ENCODE peak calls at places on chromosomes 16 and 17, in five cellular contexts. One of them, this sample, is unnamed.

GRCh38 chr17:9226794-9227135 is 205.5 kb downstream of the NTN1 start:
- DNase-seq in tibial artery: no peak
- DNase-seq in fibroblast of lung: no peak
- DNase-seq in neural progenitor cell: no peak
- DNase-seq in left ventricle myocardium inferior: no peak
- DNase-seq in this sample: no peak

GRCh38 chr17:68182940-68183551 is 64.8 kb upstream of the AMZ2 start:
- DNase-seq in tibial artery: no peak
- DNase-seq in fibroblast of lung: no peak
- DNase-seq in neural progenitor cell: no peak
- DNase-seq in left ventricle myocardium inferior: no peak
- DNase-seq in this sample: no peak

GRCh38 chr16:50881953-50882352 is 140.1 kb downstream of the CYLD start:
- DNase-seq in tibial artery: no peak
- DNase-seq in fibroblast of lung: no peak
- DNase-seq in neural progenitor cell: peak; percentile 24
- DNase-seq in left ventricle myocardium inferior: no peak
- DNase-seq in this sample: no peak

GRCh38 chr16:71479420-71479819 is 9.7 kb downstream of the ZNF19 start:
- DNase-seq in tibial artery: no peak
- DNase-seq in fibroblast of lung: peak; percentile 40
- DNase-seq in neural progenitor cell: peak; percentile 60
- DNase-seq in left ventricle myocardium inferior: no peak
- DNase-seq in this sample: no peak

GRCh38 chr16:8867483-8868271 is 1.1 kb downstream of the CARHSP1 start:
- DNase-seq in tibial artery: peak; percentile 58
- DNase-seq in fibroblast of lung: no peak
- DNase-seq in neural progenitor cell: peak; percentile 62
- DNase-seq in left ventricle myocardium inferior: peak; percentile 52
- DNase-seq in this sample: no peak

GRCh38 chr16:354971-355441 is 2.5 kb upstream of the AXIN1 start:
- DNase-seq in tibial artery: no peak
- DNase-seq in fibroblast of lung: no peak
- DNase-seq in neural progenitor cell: no peak
- DNase-seq in left ventricle myocardium inferior: no peak
- DNase-seq in this sample: peak; percentile 74

GRCh38 chr17:61635913-61636432 is 45.0 kb upstream of the NACA2 start:
- DNase-seq in tibial artery: no peak
- DNase-seq in fibroblast of lung: peak; percentile 79
- DNase-seq in neural progenitor cell: peak; percentile 55
- DNase-seq in left ventricle myocardium inferior: no peak
- DNase-seq in this sample: no peak

GRCh38 chr16:19379838-19380237 is 37.8 kb upstream of the TMC5 start:
- DNase-seq in tibial artery: no peak
- DNase-seq in fibroblast of lung: no peak
- DNase-seq in neural progenitor cell: no peak
- DNase-seq in left ventricle myocardium inferior: no peak
- DNase-seq in this sample: no peak

GRCh38 chr16:50539053-50539615 is 9.1 kb upstream of the NKD1 start:
- DNase-seq in tibial artery: no peak
- DNase-seq in fibroblast of lung: no peak
- DNase-seq in neural progenitor cell: peak; percentile 59
- DNase-seq in left ventricle myocardium inferior: no peak
- DNase-seq in this sample: no peak

GRCh38 chr16:8868272-8869211 is at the start of gene CARHSP1:
- DNase-seq in tibial artery: peak; percentile 85
- DNase-seq in fibroblast of lung: peak; percentile 86
- DNase-seq in neural progenitor cell: peak; percentile 97
- DNase-seq in left ventricle myocardium inferior: peak; percentile 88
- DNase-seq in this sample: peak; percentile 91

GRCh38 chr17:53353919-53354351 is 468.8 kb upstream of the KIF2B start:
- DNase-seq in tibial artery: no peak
- DNase-seq in fibroblast of lung: peak; percentile 15
- DNase-seq in neural progenitor cell: no peak
- DNase-seq in left ventricle myocardium inferior: no peak
- DNase-seq in this sample: no peak

GRCh38 chr16:64455275-64455674 is 666.6 kb downstream of the CDH11 start:
- DNase-seq in tibial artery: no peak
- DNase-seq in fibroblast of lung: peak; percentile 66
- DNase-seq in neural progenitor cell: no peak
- DNase-seq in left ventricle myocardium inferior: no peak
- DNase-seq in this sample: no peak

GRCh38 chr16:3651461-3652372 is 2.8 kb upstream of the DNASE1 start:
- DNase-seq in tibial artery: peak; percentile 9
- DNase-seq in fibroblast of lung: no peak
- DNase-seq in neural progenitor cell: no peak
- DNase-seq in left ventricle myocardium inferior: no peak
- DNase-seq in this sample: no peak

GRCh38 chr17:34542700-34543336 is 36.6 kb upstream of the TMEM132E start:
- DNase-seq in tibial artery: no peak
- DNase-seq in fibroblast of lung: peak; percentile 26
- DNase-seq in neural progenitor cell: peak; percentile 44
- DNase-seq in left ventricle myocardium inferior: no peak
- DNase-seq in this sample: no peak

GRCh38 chr16:65111306-65111705 is 10.6 kb downstream of the CDH11 start:
- DNase-seq in tibial artery: no peak
- DNase-seq in fibroblast of lung: no peak
- DNase-seq in neural progenitor cell: no peak
- DNase-seq in left ventricle myocardium inferior: no peak
- DNase-seq in this sample: no peak

GRCh38 chr16:30659507-30660423 is 1.5 kb downstream of the FBRS start:
- DNase-seq in tibial artery: no peak
- DNase-seq in fibroblast of lung: peak; percentile 5
- DNase-seq in neural progenitor cell: peak; percentile 88
- DNase-seq in left ventricle myocardium inferior: no peak
- DNase-seq in this sample: peak; percentile 58

GRCh38 chr17:49203796-49204195 is 6.6 kb downstream of the GNGT2 start:
- DNase-seq in tibial artery: no peak
- DNase-seq in fibroblast of lung: no peak
- DNase-seq in neural progenitor cell: no peak
- DNase-seq in left ventricle myocardium inferior: no peak
- DNase-seq in this sample: no peak

GRCh38 chr16:65468121-65468520 is 346.3 kb upstream of the CDH11 start:
- DNase-seq in tibial artery: no peak
- DNase-seq in fibroblast of lung: no peak
- DNase-seq in neural progenitor cell: no peak
- DNase-seq in left ventricle myocardium inferior: no peak
- DNase-seq in this sample: no peak

DNA sequence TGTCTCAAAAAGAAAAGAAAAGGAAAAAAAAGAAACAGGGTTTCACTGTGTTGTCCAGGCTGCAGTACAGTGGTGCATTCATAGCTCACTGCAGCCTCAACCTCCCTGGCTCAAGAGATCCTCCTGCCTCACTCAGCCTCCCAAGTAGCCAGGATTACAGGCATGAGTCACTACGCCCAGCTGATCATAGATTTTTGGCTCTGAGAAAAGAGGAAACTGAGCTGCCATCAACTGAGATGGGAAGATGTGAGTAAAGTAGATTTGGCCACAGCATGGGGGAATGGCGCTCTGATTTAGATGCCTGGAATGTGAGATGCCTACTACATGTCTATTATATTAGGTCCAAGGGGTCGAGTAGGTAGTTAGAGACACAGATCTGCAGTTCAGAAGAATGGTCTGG is 5.9 kb upstream of the NAGS start:
- DNase-seq in tibial artery: no peak
- DNase-seq in fibroblast of lung: peak; percentile 57
- DNase-seq in neural progenitor cell: no peak
- DNase-seq in left ventricle myocardium inferior: no peak
- DNase-seq in this sample: no peak
- H3K27me3 ChIP-seq in tibial artery: peaks cover 26% of the 10 kb centered on the region
- H3K27me3 ChIP-seq in fibroblast of lung: peaks cover 3% of the 10 kb centered on the region
- H3K27me3 ChIP-seq in neural progenitor cell: peaks cover 34% of the 10 kb centered on the region
- H3K27me3 ChIP-seq in left ventricle myocardium inferior: peaks cover 10% of the 10 kb centered on the region
- H3K27me3 ChIP-seq in this sample: peaks cover 16% of the 10 kb centered on the region

GRCh38 chr17:75614006-75614405 is 19.2 kb upstream of the SMIM5 start:
- DNase-seq in tibial artery: no peak
- DNase-seq in fibroblast of lung: no peak
- DNase-seq in neural progenitor cell: peak; percentile 47
- DNase-seq in left ventricle myocardium inferior: no peak
- DNase-seq in this sample: no peak

GRCh38 chr17:75615301-75615700 is 17.9 kb upstream of the SMIM5 start:
- DNase-seq in tibial artery: no peak
- DNase-seq in fibroblast of lung: no peak
- DNase-seq in neural progenitor cell: no peak
- DNase-seq in left ventricle myocardium inferior: no peak
- DNase-seq in this sample: no peak

GRCh38 chr17:75612906-75613626 is 20.2 kb upstream of the SMIM5 start:
- DNase-seq in tibial artery: no peak
- DNase-seq in fibroblast of lung: no peak
- DNase-seq in neural progenitor cell: no peak
- DNase-seq in left ventricle myocardium inferior: no peak
- DNase-seq in this sample: no peak

GRCh38 chr17:75616521-75617122 is 16.6 kb upstream of the SMIM5 start:
- DNase-seq in tibial artery: no peak
- DNase-seq in fibroblast of lung: no peak
- DNase-seq in neural progenitor cell: no peak
- DNase-seq in left ventricle myocardium inferior: no peak
- DNase-seq in this sample: no peak

GRCh38 chr17:75614556-75615270 is 18.5 kb upstream of the SMIM5 start:
- DNase-seq in tibial artery: no peak
- DNase-seq in fibroblast of lung: no peak
- DNase-seq in neural progenitor cell: peak; percentile 43
- DNase-seq in left ventricle myocardium inferior: no peak
- DNase-seq in this sample: no peak
- TF ChIP-seq CTCF in tibial artery: no peak
- TF ChIP-seq CTCF in fibroblast of lung: no peak
- TF ChIP-seq CTCF in neural progenitor cell: peak; percentile 19
- TF ChIP-seq CTCF in left ventricle myocardium inferior: no peak
- TF ChIP-seq CTCF in this sample: no peak

GRCh38 chr16:85991856-85992255 is 92.9 kb downstream of the IRF8 start:
- DNase-seq in tibial artery: no peak
- DNase-seq in fibroblast of lung: no peak
- DNase-seq in neural progenitor cell: no peak
- DNase-seq in left ventricle myocardium inferior: no peak
- DNase-seq in this sample: no peak

GRCh38 chr16:85991425-85991824 is 92.5 kb downstream of the IRF8 start:
- DNase-seq in tibial artery: no peak
- DNase-seq in fibroblast of lung: no peak
- DNase-seq in neural progenitor cell: peak; percentile 22
- DNase-seq in left ventricle myocardium inferior: no peak
- DNase-seq in this sample: no peak

GRCh38 chr16:85990861-85991301 is 91.9 kb downstream of the IRF8 start:
- DNase-seq in tibial artery: no peak
- DNase-seq in fibroblast of lung: no peak
- DNase-seq in neural progenitor cell: peak; percentile 67
- DNase-seq in left ventricle myocardium inferior: no peak
- DNase-seq in this sample: no peak

GRCh38 chr16:85994492-85995433 is 95.8 kb downstream of the IRF8 start:
- DNase-seq in tibial artery: no peak
- DNase-seq in fibroblast of lung: no peak
- DNase-seq in neural progenitor cell: peak; percentile 27
- DNase-seq in left ventricle myocardium inferior: no peak
- DNase-seq in this sample: no peak

GRCh38 chr16:85992779-85993178 is 93.8 kb downstream of the IRF8 start:
- DNase-seq in tibial artery: no peak
- DNase-seq in fibroblast of lung: no peak
- DNase-seq in neural progenitor cell: no peak
- DNase-seq in left ventricle myocardium inferior: no peak
- DNase-seq in this sample: no peak
- H3K27me3 ChIP-seq in tibial artery: peaks cover 69% of the 10 kb centered on the region
- H3K27me3 ChIP-seq in fibroblast of lung: peaks cover 14% of the 10 kb centered on the region
- H3K27me3 ChIP-seq in neural progenitor cell: peaks cover 9% of the 10 kb centered on the region
- H3K27me3 ChIP-seq in left ventricle myocardium inferior: peaks cover 100% of the 10 kb centered on the region
- H3K27me3 ChIP-seq in this sample: peaks cover 12% of the 10 kb centered on the region

GRCh38 chr17:51528116-51528515 is 267.8 kb downstream of the UTP18 start:
- DNase-seq in tibial artery: no peak
- DNase-seq in fibroblast of lung: no peak
- DNase-seq in neural progenitor cell: no peak
- DNase-seq in left ventricle myocardium inferior: no peak
- DNase-seq in this sample: no peak
- TF ChIP-seq CTCF in tibial artery: no peak
- TF ChIP-seq CTCF in fibroblast of lung: no peak
- TF ChIP-seq CTCF in neural progenitor cell: no peak
- TF ChIP-seq CTCF in left ventricle myocardium inferior: no peak
- TF ChIP-seq CTCF in this sample: no peak

GRCh38 chr17:8110907-8111306 is 7.4 kb downstream of the ALOXE3 start:
- DNase-seq in tibial artery: no peak
- DNase-seq in fibroblast of lung: no peak
- DNase-seq in neural progenitor cell: no peak
- DNase-seq in left ventricle myocardium inferior: no peak
- DNase-seq in this sample: no peak

GRCh38 chr17:8105957-8106398 is 12.3 kb downstream of the ALOXE3 start:
- DNase-seq in tibial artery: no peak
- DNase-seq in fibroblast of lung: no peak
- DNase-seq in neural progenitor cell: no peak
- DNase-seq in left ventricle myocardium inferior: no peak
- DNase-seq in this sample: no peak

GRCh38 chr17:8109669-8110455 is 8.5 kb downstream of the ALOXE3 start:
- DNase-seq in tibial artery: no peak
- DNase-seq in fibroblast of lung: peak; percentile 14
- DNase-seq in neural progenitor cell: peak; percentile 82
- DNase-seq in left ventricle myocardium inferior: peak; percentile 45
- DNase-seq in this sample: peak; percentile 65

GRCh38 chr17:8108972-8109668 is 9.2 kb downstream of the ALOXE3 start:
- DNase-seq in tibial artery: no peak
- DNase-seq in fibroblast of lung: no peak
- DNase-seq in neural progenitor cell: no peak
- DNase-seq in left ventricle myocardium inferior: no peak
- DNase-seq in this sample: no peak

GRCh38 chr17:8110456-8110804 is 7.9 kb downstream of the ALOXE3 start:
- DNase-seq in tibial artery: no peak
- DNase-seq in fibroblast of lung: no peak
- DNase-seq in neural progenitor cell: no peak
- DNase-seq in left ventricle myocardium inferior: no peak
- DNase-seq in this sample: no peak
- H3K27me3 ChIP-seq in tibial artery: peaks cover 81% of the 10 kb centered on the region
- H3K27me3 ChIP-seq in fibroblast of lung: peaks cover 46% of the 10 kb centered on the region
- H3K27me3 ChIP-seq in neural progenitor cell: peaks cover 82% of the 10 kb centered on the region
- H3K27me3 ChIP-seq in left ventricle myocardium inferior: peaks cover 74% of the 10 kb centered on the region
- H3K27me3 ChIP-seq in this sample: peaks cover 27% of the 10 kb centered on the region

This sample was measured in left lung.